ENCODE peak calls at places on chromosomes 13 and 19, in seven cellular contexts. T is H7; N is small intestine; R is astrocyte; Q is NCI-H69; C is brain microvascular endothelial cell; I is CD4-positive, alpha-beta T cell. U is an unnamed sample.

GRCh38 chr19:18274776-18275356 is 614 bp upstream of the IQCN start:
- DNase-seq in T (peak; percentile 68), N (peak; percentile 95), R (peak; percentile 78), Q (peak; percentile 50), C (peak; percentile 76), I (no peak), U (peak; percentile 37)

GRCh38 chr19:47735131-47735530 is 10.2 kb upstream of the NOP53 start:
- DNase-seq in T (peak; percentile 83), N (no peak), R (no peak), Q (no peak), C (no peak), I (no peak), U (peak; percentile 76)

GRCh38 chr13:73254827-73255226 is 196.0 kb downstream of the KLF5 start:
- DNase-seq in T (no peak), N (no peak), R (no peak), Q (no peak), C (no peak), I (no peak), U (no peak)

GRCh38 chr19:1512671-1513491 is at the start of gene ADAMTSL5:
- DNase-seq in T (peak; percentile 90), N (peak; percentile 82), R (no peak), Q (peak; percentile 61), C (no peak), I (peak; percentile 58), U (peak; percentile 69)

GRCh38 chr19:411723-412355 is 2.9 kb upstream of the C2CD4C start:
- DNase-seq in T (no peak), N (no peak), R (no peak), Q (peak; percentile 74), C (no peak), I (no peak), U (no peak)

GRCh38 chr19:8158411-8159074 is 9.2 kb upstream of the FBN3 start:
- DNase-seq in T (peak; percentile 81), N (peak; percentile 77), R (peak; percentile 59), Q (peak; percentile 81), C (peak; percentile 75), I (peak; percentile 36), U (peak; percentile 97)

GRCh38 chr19:17902701-17903100 is 30.1 kb upstream of the CCDC124 start:
- DNase-seq in T (no peak), N (no peak), R (peak; percentile 32), Q (peak; percentile 93), C (peak; percentile 18), I (no peak), U (no peak)

GRCh38 chr19:38792250-38793111 is 3.5 kb downstream of the LGALS7B start:
- DNase-seq in T (peak; percentile 61), N (no peak), R (no peak), Q (no peak), C (no peak), I (peak; percentile 19), U (peak; percentile 93)

GRCh38 chr13:110138009-110138699 is 168.8 kb downstream of the COL4A1 start:
- DNase-seq in T (peak; percentile 91), N (peak; percentile 19), R (peak; percentile 71), Q (peak; percentile 59), C (peak; percentile 78), I (peak; percentile 44), U (peak; percentile 80)

GRCh38 chr19:5156231-5156986 is 184.2 kb downstream of the PTPRS start:
- DNase-seq in T (peak; percentile 59), N (no peak), R (no peak), Q (peak; percentile 30), C (no peak), I (no peak), U (no peak)

GRCh38 chr13:50693755-50694154 is 149.7 kb downstream of the DLEU7 start:
- DNase-seq in T (no peak), N (peak; percentile 8), R (peak; percentile 72), Q (no peak), C (peak; percentile 46), I (no peak), U (peak; percentile 13)

GRCh38 chr19:17654993-17655392 is 33.2 kb downstream of the UNC13A start:
- DNase-seq in T (peak; percentile 88), N (no peak), R (no peak), Q (peak; percentile 55), C (no peak), I (no peak), U (peak; percentile 48)

GRCh38 chr13:87259479-87260083 is 411.6 kb upstream of the SLITRK5 start:
- DNase-seq in T (peak; percentile 4), N (no peak), R (no peak), Q (peak; percentile 47), C (no peak), I (no peak), U (peak; percentile 77)

GRCh38 chr19:53545271-53546065 is 7.5 kb downstream of the ZNF331 start:
- DNase-seq in T (peak; percentile 16), N (no peak), R (peak; percentile 86), Q (no peak), C (peak; percentile 55), I (no peak), U (peak; percentile 17)

GRCh38 chr13:46831588-46832194 is 34.7 kb upstream of the ESD start:
- DNase-seq in T (no peak), N (peak; percentile 27), R (peak; percentile 18), Q (peak; percentile 44), C (peak; percentile 46), I (peak; percentile 11), U (peak; percentile 71)

GRCh38 chr19:40236366-40236765 is 9.9 kb upstream of the CCNP start:
- DNase-seq in T (no peak), N (no peak), R (no peak), Q (no peak), C (no peak), I (no peak), U (no peak)

GRCh38 chr13:52162279-52163101 is 3.1 kb upstream of the NEK3 start:
- DNase-seq in T (no peak), N (peak; percentile 56), R (peak; percentile 60), Q (no peak), C (peak; percentile 24), I (no peak), U (no peak)

GRCh38 chr13:80029170-80029569 is 311.8 kb downstream of the SPRY2 start:
- DNase-seq in T (no peak), N (peak; percentile 17), R (no peak), Q (no peak), C (no peak), I (no peak), U (no peak)

GRCh38 chr19:7706662-7707454 is 4.9 kb upstream of the FCER2 start:
- DNase-seq in T (peak; percentile 43), N (no peak), R (no peak), Q (no peak), C (no peak), I (no peak), U (no peak)

GRCh38 chr19:49701271-49701786 is 10.4 kb downstream of the CPT1C start:
- DNase-seq in T (peak; percentile 35), N (no peak), R (no peak), Q (peak; percentile 23), C (no peak), I (no peak), U (peak; percentile 34)

GRCh38 chr13:57552441-57552840 is 79.1 kb upstream of the PCDH17 start:
- DNase-seq in T (no peak), N (no peak), R (no peak), Q (peak; percentile 3), C (no peak), I (no peak), U (no peak)

GRCh38 chr13:98557934-98558630 is 18.8 kb downstream of the STK24 start:
- DNase-seq in T (no peak), N (no peak), R (peak; percentile 65), Q (no peak), C (peak; percentile 43), I (no peak), U (no peak)

GRCh38 chr13:52830946-52831345 is 17.5 kb downstream of the PCDH8 start:
- DNase-seq in T (no peak), N (no peak), R (peak; percentile 42), Q (peak; percentile 35), C (peak; percentile 26), I (no peak), U (no peak)

GRCh38 chr13:24693862-24694471 is 13.8 kb downstream of the ATP12A start:
- DNase-seq in T (peak; percentile 92), N (peak; percentile 65), R (no peak), Q (peak; percentile 69), C (peak; percentile 42), I (peak; percentile 17), U (peak; percentile 95)

GRCh38 chr13:98509271-98510155 is 67.4 kb downstream of the STK24 start:
- DNase-seq in T (no peak), N (peak; percentile 93), R (peak; percentile 86), Q (no peak), C (peak; percentile 92), I (peak; percentile 15), U (no peak)

U was measured in GM23338.